ENCODE peak calls at places on chromosomes 11 and 22, in seven cellular contexts. V, J, D, C, E, O and M are unnamed samples.
A peak's percentile ranks its signal among the peaks of the same experiment; 100 is the strongest.

GRCh38 chr11:44673691-44674090 is 53.1 kb upstream of the TSPAN18 start:
- DNase-seq in V (no peak), J (no peak), D (no peak), C (no peak), E (no peak), O (no peak), M (no peak)

GRCh38 chr11:125433454-125434121 is 62.5 kb downstream of the FEZ1 start:
- DNase-seq in V (no peak), J (no peak), D (no peak), C (peak; percentile 68), E (peak; percentile 78), O (peak; percentile 68), M (peak; percentile 9)

GRCh38 chr11:27456140-27456801 is 16.3 kb downstream of the LGR4 start:
- DNase-seq in V (no peak), J (no peak), D (no peak), C (no peak), E (no peak), O (peak; percentile 49), M (peak; percentile 55)

GRCh38 chr22:44497218-44497903 is 672 bp downstream of the RTL6 start:
- DNase-seq in V (no peak), J (peak; percentile 67), D (peak; percentile 64), C (peak; percentile 34), E (peak; percentile 49), O (peak; percentile 26), M (no peak)

GRCh38 chr11:114315749-114316368 is 19.7 kb downstream of the NNMT start:
- DNase-seq in V (no peak), J (no peak), D (no peak), C (no peak), E (no peak), O (peak; percentile 46), M (peak; percentile 11)

GRCh38 chr11:65316311-65316978 is 1.8 kb downstream of the CDC42EP2 start:
- DNase-seq in V (no peak), J (no peak), D (no peak), C (peak; percentile 75), E (no peak), O (peak; percentile 92), M (no peak)

GRCh38 chr22:44207173-44207980 is 26.7 kb downstream of the PARVG start:
- DNase-seq in V (no peak), J (no peak), D (no peak), C (no peak), E (no peak), O (no peak), M (no peak)

GRCh38 chr11:117827521-117828511 is 3.3 kb upstream of the FXYD2 start:
- DNase-seq in V (no peak), J (peak; percentile 49), D (peak; percentile 59), C (no peak), E (peak; percentile 34), O (no peak), M (no peak)

GRCh38 chr11:45031912-45032519 is 81.3 kb upstream of the TP53I11 start:
- DNase-seq in V (no peak), J (no peak), D (no peak), C (no peak), E (no peak), O (no peak), M (no peak)

GRCh38 chr11:72411623-72412532 is 22.5 kb downstream of the CLPB start:
- DNase-seq in V (no peak), J (no peak), D (no peak), C (no peak), E (no peak), O (no peak), M (no peak)

GRCh38 chr22:20862540-20862939 is 3.7 kb downstream of the SNAP29 start:
- DNase-seq in V (no peak), J (no peak), D (no peak), C (no peak), E (no peak), O (no peak), M (no peak)

GRCh38 chr11:105156720-105157119 is 17.2 kb upstream of the CARD18 start:
- DNase-seq in V (no peak), J (no peak), D (no peak), C (no peak), E (no peak), O (no peak), M (no peak)

GRCh38 chr22:46381142-46381541 is 45.6 kb downstream of the TRMU start:
- DNase-seq in V (no peak), J (no peak), D (peak; percentile 7), C (peak; percentile 15), E (no peak), O (no peak), M (no peak)

GRCh38 chr11:119585038-119585666 is 143.8 kb downstream of the NECTIN1 start:
- DNase-seq in V (no peak), J (no peak), D (no peak), C (peak; percentile 35), E (peak; percentile 51), O (no peak), M (no peak)

GRCh38 chr11:15843309-15843857 is 513.0 kb downstream of the SOX6 start:
- DNase-seq in V (no peak), J (no peak), D (no peak), C (no peak), E (peak; percentile 53), O (peak; percentile 28), M (no peak)

GRCh38 chr11:118672865-118673264 is 6.6 kb downstream of the TREH start:
- DNase-seq in V (no peak), J (no peak), D (no peak), C (no peak), E (no peak), O (peak; percentile 35), M (no peak)

GRCh38 chr11:62858201-62858600 is 18.8 kb upstream of the WDR74 start:
- DNase-seq in V (no peak), J (no peak), D (no peak), C (no peak), E (no peak), O (no peak), M (no peak)

GRCh38 chr11:106156290-106156937 is 79.0 kb downstream of the AASDHPPT start:
- DNase-seq in V (no peak), J (no peak), D (no peak), C (no peak), E (no peak), O (peak; percentile 94), M (peak; percentile 52)

GRCh38 chr11:111185259-111185658 is 60.3 kb upstream of the POU2AF2 start:
- DNase-seq in V (no peak), J (no peak), D (no peak), C (no peak), E (no peak), O (peak; percentile 47), M (no peak)

GRCh38 chr11:129090056-129090455 is 102.1 kb downstream of the ARHGAP32 start:
- DNase-seq in V (no peak), J (no peak), D (no peak), C (no peak), E (no peak), O (peak; percentile 68), M (no peak)

GRCh38 chr11:76810151-76810853 is 27.1 kb downstream of the TSKU start:
- DNase-seq in V (peak; percentile 77), J (no peak), D (no peak), C (no peak), E (no peak), O (peak; percentile 59), M (peak; percentile 19)

GRCh38 chr22:34917239-34917638 is 148.7 kb upstream of the ISX start:
- DNase-seq in V (no peak), J (no peak), D (no peak), C (no peak), E (no peak), O (no peak), M (no peak)

GRCh38 chr22:46076651-46077339 is 73.5 kb upstream of the PPARA start:
- DNase-seq in V (no peak), J (peak; percentile 72), D (peak; percentile 63), C (peak; percentile 68), E (peak; percentile 56), O (peak; percentile 59), M (peak; percentile 83)

GRCh38 chr11:113505046-113505445 is 29.8 kb upstream of the DRD2 start:
- DNase-seq in V (peak; percentile 13), J (no peak), D (no peak), C (no peak), E (no peak), O (peak; percentile 14), M (no peak)

GRCh38 chr11:65927904-65928397 is 8.7 kb downstream of the DRAP1 start:
- DNase-seq in V (no peak), J (no peak), D (no peak), C (no peak), E (no peak), O (no peak), M (no peak)

GRCh38 chr11:65547446-65548125 is 10.6 kb downstream of the LTBP3 start:
- DNase-seq in V (no peak), J (no peak), D (no peak), C (no peak), E (no peak), O (no peak), M (no peak)

GRCh38 chr11:12794556-12795230 is 120.5 kb downstream of the TEAD1 start:
- DNase-seq in V (peak; percentile 81), J (no peak), D (no peak), C (peak; percentile 44), E (no peak), O (no peak), M (no peak)

GRCh38 chr11:83773950-83774880 is 488.0 kb upstream of the CCDC90B start:
- DNase-seq in V (no peak), J (no peak), D (no peak), C (no peak), E (no peak), O (peak; percentile 36), M (no peak)

GRCh38 chr22:31828739-31829138 is 74.9 kb downstream of the DEPDC5 start:
- DNase-seq in V (no peak), J (no peak), D (no peak), C (no peak), E (no peak), O (no peak), M (no peak)

GRCh38 chr11:68935516-68936357 is 32.0 kb downstream of the IGHMBP2 start:
- DNase-seq in V (no peak), J (no peak), D (peak; percentile 38), C (no peak), E (no peak), O (no peak), M (no peak)

GRCh38 chr22:37225481-37225880 is 13.2 kb upstream of the SSTR3 start:
- DNase-seq in V (no peak), J (no peak), D (peak; percentile 49), C (no peak), E (no peak), O (no peak), M (no peak)